ENCODE peak calls at places on chromosomes 6 and 20, in five cellular contexts. S is HepG2, M is transverse colon, R is ovary, F is upper lobe of left lung. C is an unnamed sample. For H3K4me1, the result is how much of the 10 kb centered on the place peaks cover.

GRCh38 chr6:81938014-81938761 is 185.7 kb upstream of the TENT5A start:
- DNase-seq in R (no peak), M (no peak), S (peak), F (no peak), C (no peak)

GRCh38 chr6:167492096-167492449 is 167.2 kb downstream of the TTLL2 start:
- DNase-seq in M (no peak), S (no peak), F (no peak), R (no peak), C (peak)

GRCh38 chr20:24425523-24425922 is 43.9 kb upstream of the SYNDIG1 start:
- DNase-seq in S (no peak), R (no peak), M (no peak), F (no peak), C (no peak)

GRCh38 chr6:78746457-78746856 is 120.9 kb upstream of the IRAK1BP1 start:
- DNase-seq in M (no peak), F (no peak), R (no peak), S (no peak), C (no peak)

GRCh38 chr6:89566011-89566775 is 72.4 kb downstream of the LYRM2 start:
- DNase-seq in F (no peak), R (no peak), M (no peak), S (no peak), C (no peak)

GRCh38 chr20:9262653-9263194 is 193.8 kb downstream of the PLCB4 start:
- DNase-seq in S (no peak), M (no peak), R (no peak), F (no peak), C (no peak)

GRCh38 chr6:4506221-4506620 is 270.0 kb upstream of the CDYL start:
- DNase-seq in S (no peak), F (no peak), M (no peak), R (no peak), C (no peak)

GRCh38 chr20:32752458-32753250 is 9.4 kb upstream of the COMMD7 start:
- DNase-seq in M (no peak), S (no peak), F (no peak), R (no peak), C (no peak)

GRCh38 chr20:62437985-62438384 is 10.6 kb upstream of the RBBP8NL start:
- DNase-seq in S (no peak), F (no peak), M (no peak), R (no peak), C (no peak)

GRCh38 chr20:53643031-53643832 is 49.6 kb upstream of the ZNF217 start:
- DNase-seq in S (no peak), M (peak), R (no peak), F (peak), C (no peak)

DNA sequence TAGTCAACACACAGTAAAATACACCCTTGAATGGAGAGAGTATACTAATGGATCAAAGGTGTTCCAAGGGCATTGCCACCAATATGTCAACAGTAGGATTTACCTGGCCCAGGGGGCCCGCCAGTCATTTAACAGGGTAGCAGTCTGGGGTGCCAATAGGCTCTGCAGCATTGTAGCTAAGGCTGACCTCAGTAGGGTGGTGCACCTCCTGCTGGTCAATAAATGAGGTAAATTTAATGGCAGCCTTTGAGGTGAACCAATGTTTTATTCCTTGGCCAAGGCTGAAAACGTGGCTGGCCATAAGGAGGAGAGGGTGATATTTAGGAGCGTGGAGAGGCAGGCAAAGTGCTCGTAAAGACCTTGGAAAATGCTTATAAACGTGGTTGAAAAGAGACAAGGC is 147.2 kb downstream of the RPS12 start:
- DNase-seq in M (no peak), S (peak), R (no peak), F (no peak), C (no peak)
- TF ChIP-seq CTCF in M (no peak), S (peak), R (no peak), F (no peak), C (no peak)

GRCh38 chr6:137751768-137752560 is 115.1 kb upstream of the TNFAIP3 start:
- DNase-seq in F (no peak), R (no peak), M (no peak), S (peak), C (no peak)

GRCh38 chr6:137754366-137754765 is 112.7 kb upstream of the TNFAIP3 start:
- DNase-seq in F (no peak), M (no peak), S (no peak), R (no peak), C (no peak)

GRCh38 chr6:137758661-137759060 is 108.4 kb upstream of the TNFAIP3 start:
- DNase-seq in F (no peak), M (no peak), R (no peak), S (no peak), C (no peak)

GRCh38 chr6:137756788-137757187 is 110.3 kb upstream of the TNFAIP3 start:
- DNase-seq in R (no peak), F (no peak), M (no peak), S (no peak), C (no peak)

GRCh38 chr6:137755284-137755683 is 111.8 kb upstream of the TNFAIP3 start:
- DNase-seq in R (no peak), S (no peak), F (no peak), M (no peak), C (no peak)
- H3K4me1 ChIP-seq in R (under half), S (under half), F (under half), M (under half), C (under half)

GRCh38 chr6:166005846-166006592 is 161.6 kb downstream of the TBXT start:
- DNase-seq in F (no peak), S (no peak), R (peak), M (peak), C (no peak)
- TF ChIP-seq EP300 in F (no peak), S (no peak), R (peak), M (peak), C (no peak)

GRCh38 chr20:44247676-44248419 is 740 bp downstream of the GDAP1L1 start:
- DNase-seq in S (peak), F (no peak), R (peak), M (no peak), C (no peak)
- TF ChIP-seq CTCF in S (peak), F (no peak), R (no peak), M (no peak), C (no peak)

GRCh38 chr6:36501686-36502085 is 45.6 kb downstream of the STK38 start:
- DNase-seq in F (no peak), M (no peak), S (no peak), R (no peak), C (no peak)
- H3K4me1 ChIP-seq in F (under half), M (under half), S (under half), R (under half), C (under half)

DNA sequence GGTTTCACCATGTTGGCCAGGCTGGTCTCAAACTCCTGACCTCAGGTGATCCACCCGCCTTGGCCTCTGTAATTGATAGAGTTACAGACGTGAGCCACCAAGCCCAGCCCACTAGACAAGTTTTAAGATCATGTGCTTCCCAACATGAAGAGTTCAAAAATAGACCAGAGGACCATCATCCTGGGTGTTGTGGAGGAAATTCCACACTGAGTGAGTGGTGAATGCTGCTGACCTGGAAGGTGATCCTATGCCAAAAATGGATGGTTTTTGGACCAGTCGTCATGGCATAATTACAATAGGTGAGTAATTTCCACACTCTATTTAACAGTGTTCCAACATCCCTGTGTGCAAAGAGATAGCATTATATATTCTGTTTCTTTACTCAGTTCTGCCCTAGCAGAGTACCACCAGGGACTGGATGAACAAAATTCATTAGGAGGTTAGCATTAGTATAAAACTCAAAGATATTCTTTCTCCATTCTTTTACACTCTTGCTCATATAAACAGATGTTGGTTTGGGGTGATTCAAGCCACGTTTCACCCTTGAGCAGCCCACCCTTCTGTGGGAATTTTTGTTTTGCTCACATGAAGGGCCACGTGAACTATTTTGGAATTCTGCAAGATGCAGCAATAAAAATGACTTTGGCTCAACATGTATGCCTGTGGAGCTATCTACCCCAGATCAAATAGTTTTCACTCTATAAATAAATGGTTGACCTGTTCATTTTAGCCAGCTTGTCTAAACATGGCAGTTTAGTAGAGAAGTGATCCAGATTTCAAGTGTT is 206.2 kb upstream of the TCF21 start:
- DNase-seq in M (no peak), S (no peak), F (no peak), R (no peak), C (no peak)
- TF ChIP-seq EP300 in M (no peak), S (no peak), F (no peak), R (no peak), C (no peak)

C was measured in tibial nerve.